ENCODE peak calls at places on chromosomes 5 and 9, in ten cellular contexts. T, A, G, X, J, U, C, E, W and R are unnamed samples.

GRCh38 chr5:66891184-66891925 is 295.2 kb downstream of the MAST4 start:
- DNase-seq in T (peak; percentile 12), A (no peak), G (peak; percentile 25), X (peak; percentile 13), J (no peak), U (no peak), C (no peak), E (no peak), W (no peak), R (no peak)

GRCh38 chr9:70412678-70413426 is 1.6 kb downstream of the KLF9 start:
- DNase-seq in T (peak; percentile 83), A (peak; percentile 96), G (peak; percentile 92), X (peak; percentile 91), J (peak; percentile 97), U (peak; percentile 94), C (peak; percentile 27), E (peak; percentile 59), W (peak; percentile 96), R (peak; percentile 90)

GRCh38 chr5:95846554-95847260 is 24.2 kb upstream of the GLRX start:
- DNase-seq in T (peak; percentile 75), A (no peak), G (peak; percentile 71), X (peak; percentile 80), J (peak; percentile 85), U (peak; percentile 74), C (no peak), E (peak; percentile 71), W (no peak), R (no peak)

GRCh38 chr5:9546973-9547947 is 1.4 kb upstream of the SEMA5A start:
- DNase-seq in T (peak; percentile 55), A (peak; percentile 67), G (no peak), X (peak; percentile 66), J (no peak), U (peak; percentile 43), C (no peak), E (peak; percentile 59), W (peak; percentile 61), R (no peak)

GRCh38 chr9:5500441-5501235 is 9.7 kb upstream of the PDCD1LG2 start:
- DNase-seq in T (no peak), A (peak; percentile 69), G (peak; percentile 37), X (no peak), J (no peak), U (no peak), C (no peak), E (no peak), W (no peak), R (no peak)

GRCh38 chr5:95162231-95162992 is 122.5 kb downstream of the MCTP1 start:
- DNase-seq in T (no peak), A (no peak), G (no peak), X (no peak), J (no peak), U (no peak), C (no peak), E (no peak), W (no peak), R (no peak)

GRCh38 chr9:109974143-109974917 is 194.3 kb downstream of the PALM2AKAP2 start:
- DNase-seq in T (peak; percentile 51), A (no peak), G (no peak), X (no peak), J (no peak), U (no peak), C (no peak), E (no peak), W (no peak), R (no peak)

GRCh38 chr5:81579525-81579924 is 171.4 kb downstream of the SSBP2 start:
- DNase-seq in T (no peak), A (no peak), G (no peak), X (no peak), J (no peak), U (no peak), C (no peak), E (no peak), W (no peak), R (no peak)

GRCh38 chr9:116789097-116789496 is 102.0 kb downstream of the TRIM32 start:
- DNase-seq in T (no peak), A (no peak), G (no peak), X (no peak), J (no peak), U (no peak), C (no peak), E (no peak), W (no peak), R (no peak)

GRCh38 chr5:172778223-172778814 is 7.3 kb upstream of the DUSP1 start:
- DNase-seq in T (peak; percentile 70), A (no peak), G (peak; percentile 61), X (peak; percentile 76), J (peak; percentile 80), U (no peak), C (no peak), E (no peak), W (no peak), R (peak; percentile 64)

GRCh38 chr5:93637697-93638096 is 54.7 kb downstream of the NR2F1 start:
- DNase-seq in T (no peak), A (no peak), G (no peak), X (no peak), J (no peak), U (no peak), C (no peak), E (no peak), W (no peak), R (no peak)

GRCh38 chr9:123536455-123536868 is 180.5 kb downstream of the CRB2 start:
- DNase-seq in T (no peak), A (no peak), G (no peak), X (no peak), J (no peak), U (no peak), C (no peak), E (no peak), W (no peak), R (no peak)

GRCh38 chr9:75891277-75892167 is 1.0 kb downstream of the PCSK5 start:
- DNase-seq in T (peak; percentile 55), A (peak; percentile 72), G (peak; percentile 30), X (peak; percentile 44), J (peak; percentile 78), U (peak; percentile 69), C (no peak), E (peak; percentile 63), W (peak; percentile 84), R (no peak)

GRCh38 chr5:77882670-77883257 is 106.6 kb upstream of the TBCA start:
- DNase-seq in T (no peak), A (no peak), G (no peak), X (no peak), J (no peak), U (no peak), C (no peak), E (no peak), W (no peak), R (no peak)

DNA sequence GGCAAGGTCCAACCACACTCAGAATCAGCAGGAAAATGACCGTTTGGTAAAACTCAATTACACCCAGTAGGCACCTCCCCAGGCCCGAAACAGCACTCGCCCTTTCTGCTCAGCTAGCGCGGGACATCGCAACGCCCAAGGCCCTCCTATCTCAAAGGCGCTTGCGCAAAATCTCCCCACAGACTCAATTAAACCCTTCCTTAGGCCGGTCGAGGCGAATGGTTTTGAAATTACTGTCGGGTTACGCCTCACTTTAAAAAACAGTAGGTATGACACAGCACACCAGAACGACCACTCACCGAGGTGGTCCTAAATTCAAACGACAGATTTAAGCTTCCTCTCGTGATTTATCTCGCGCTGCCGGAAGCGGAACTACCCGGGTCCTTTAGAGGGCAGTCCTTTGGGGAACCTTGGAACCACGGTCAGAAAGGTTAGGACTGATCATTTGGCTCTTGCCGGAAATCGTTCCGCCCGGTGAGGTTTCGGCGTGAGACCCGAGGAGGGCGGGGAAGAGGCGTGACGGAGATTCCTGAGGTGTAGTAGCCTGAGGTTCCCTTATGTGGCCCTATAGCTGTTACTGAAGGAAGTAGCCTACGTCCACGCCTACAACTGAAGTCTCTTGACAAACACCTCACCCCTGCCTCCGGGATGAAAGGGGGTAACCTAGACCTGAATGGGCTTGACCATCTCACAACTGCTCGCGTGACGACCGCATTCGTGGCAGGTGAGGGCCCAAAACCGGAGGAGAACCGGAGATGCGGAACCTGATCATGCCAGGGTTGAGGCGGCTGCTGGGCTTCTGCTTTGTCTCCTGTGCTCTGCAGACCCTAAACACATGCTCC is at the start of the genes GIN1 and PPIP5K2:
- DNase-seq in T (peak; percentile 98), A (peak; percentile 97), G (peak; percentile 94), X (peak; percentile 96), J (peak; percentile 97), U (peak; percentile 94), C (peak; percentile 83), E (peak; percentile 96), W (peak; percentile 95), R (peak; percentile 92)
- TF ChIP-seq POLR2A in T (peak; percentile 88), A (peak; percentile 71), G (peak; percentile 58), X (peak; percentile 84), J (peak; percentile 73), U (peak; percentile 54), C (peak; percentile 74), E (peak; percentile 25), W (peak; percentile 77), R (peak; percentile 53)

GRCh38 chr5:14144586-14145355 is 1.6 kb downstream of the TRIO start:
- DNase-seq in T (peak; percentile 72), A (peak; percentile 81), G (peak; percentile 72), X (peak; percentile 60), J (peak; percentile 84), U (peak; percentile 69), C (no peak), E (peak; percentile 74), W (peak; percentile 94), R (peak; percentile 59)
- H3K4me1 ChIP-seq in T (peaks cover 49% of the 10 kb centered on the region), A (peaks cover 57% of the 10 kb centered on the region), G (peaks cover 19% of the 10 kb centered on the region), X (peaks cover 46% of the 10 kb centered on the region), J (no peaks in the 10 kb centered on the region), U (peaks cover 14% of the 10 kb centered on the region), C (peaks cover 66% of the 10 kb centered on the region), E (peaks cover 29% of the 10 kb centered on the region), W (peaks cover 36% of the 10 kb centered on the region), R (peaks cover 47% of the 10 kb centered on the region)

GRCh38 chr5:83469075-83469474 is 2.5 kb upstream of the VCAN start:
- DNase-seq in T (no peak), A (no peak), G (no peak), X (no peak), J (no peak), U (no peak), C (no peak), E (no peak), W (no peak), R (no peak)

GRCh38 chr5:83472213-83472507 is 616 bp downstream of the VCAN start:
- DNase-seq in T (no peak), A (no peak), G (no peak), X (no peak), J (no peak), U (no peak), C (no peak), E (no peak), W (no peak), R (no peak)

GRCh38 chr5:83471405-83472212 is at the start of gene VCAN:
- DNase-seq in T (peak; percentile 25), A (peak; percentile 69), G (peak; percentile 40), X (peak; percentile 22), J (peak; percentile 81), U (no peak), C (no peak), E (no peak), W (peak; percentile 80), R (peak; percentile 61)

GRCh38 chr5:83470920-83471404 is 582 bp upstream of the VCAN start:
- DNase-seq in T (no peak), A (no peak), G (no peak), X (no peak), J (no peak), U (no peak), C (no peak), E (peak; percentile 72), W (no peak), R (no peak)

GRCh38 chr5:83470516-83470915 is 1.0 kb upstream of the VCAN start:
- DNase-seq in T (no peak), A (no peak), G (no peak), X (no peak), J (no peak), U (no peak), C (no peak), E (no peak), W (no peak), R (no peak)
- H3K27me3 ChIP-seq in T (peaks cover 80% of the 10 kb centered on the region), A (peaks cover 67% of the 10 kb centered on the region), G (no peaks in the 10 kb centered on the region), X (no peaks in the 10 kb centered on the region), J (peaks cover 87% of the 10 kb centered on the region), U (no peaks in the 10 kb centered on the region), C (peaks cover 96% of the 10 kb centered on the region), E (no peaks in the 10 kb centered on the region), W (no peaks in the 10 kb centered on the region), R (peaks cover 47% of the 10 kb centered on the region)

GRCh38 chr5:175337680-175338079 is 106.3 kb downstream of the DRD1 start:
- DNase-seq in T (no peak), A (no peak), G (no peak), X (no peak), J (no peak), U (no peak), C (no peak), E (no peak), W (no peak), R (no peak)
- TF ChIP-seq POLR2A in T (no peak), A (no peak), G (no peak), X (no peak), J (no peak), U (no peak), C (no peak), E (no peak), W (no peak), R (no peak)